ENCODE peak calls at places on chromosomes 1 and 21, in six cellular contexts. One of them, this sample, is unnamed.

GRCh38 chr21:45292399-45293213 is 4.9 kb upstream of the POFUT2 start:
- DNase-seq in esophagus squamous epithelium: no peak
- DNase-seq in tibial artery: peak
- DNase-seq in substantia nigra: peak
- DNase-seq in lower leg skin: no peak
- DNase-seq in germinal center: peak
- DNase-seq in this sample: peak

GRCh38 chr21:42079939-42080787 is 9.0 kb downstream of the UMODL1 start:
- DNase-seq in esophagus squamous epithelium: no peak
- DNase-seq in germinal center: no peak
- DNase-seq in lower leg skin: no peak
- DNase-seq in substantia nigra: no peak
- DNase-seq in tibial artery: no peak
- DNase-seq in this sample: no peak

GRCh38 chr1:38833146-38833545 is 26.4 kb downstream of the RRAGC start:
- DNase-seq in esophagus squamous epithelium: no peak
- DNase-seq in germinal center: no peak
- DNase-seq in substantia nigra: peak
- DNase-seq in tibial artery: no peak
- DNase-seq in lower leg skin: no peak
- DNase-seq in this sample: no peak

GRCh38 chr1:187762109-187762508 is 933.4 kb downstream of the PLA2G4A start:
- DNase-seq in germinal center: no peak
- DNase-seq in tibial artery: no peak
- DNase-seq in lower leg skin: no peak
- DNase-seq in esophagus squamous epithelium: no peak
- DNase-seq in substantia nigra: no peak
- DNase-seq in this sample: no peak

GRCh38 chr21:14482165-14482564 is 64.0 kb downstream of the SAMSN1 start:
- DNase-seq in substantia nigra: no peak
- DNase-seq in esophagus squamous epithelium: no peak
- DNase-seq in tibial artery: no peak
- DNase-seq in lower leg skin: peak
- DNase-seq in germinal center: no peak
- DNase-seq in this sample: no peak

GRCh38 chr1:204493145-204493881 is 1.3 kb downstream of the PIK3C2B start:
- DNase-seq in tibial artery: peak
- DNase-seq in lower leg skin: peak
- DNase-seq in esophagus squamous epithelium: no peak
- DNase-seq in germinal center: no peak
- DNase-seq in substantia nigra: no peak
- DNase-seq in this sample: no peak

GRCh38 chr1:94579876-94580294 is 38.3 kb upstream of the F3 start:
- DNase-seq in germinal center: no peak
- DNase-seq in esophagus squamous epithelium: no peak
- DNase-seq in lower leg skin: no peak
- DNase-seq in substantia nigra: no peak
- DNase-seq in tibial artery: no peak
- DNase-seq in this sample: peak

GRCh38 chr1:145545055-145545454 is 62.7 kb upstream of the GPR89A start:
- DNase-seq in esophagus squamous epithelium: no peak
- DNase-seq in germinal center: no peak
- DNase-seq in lower leg skin: no peak
- DNase-seq in substantia nigra: no peak
- DNase-seq in tibial artery: no peak
- DNase-seq in this sample: no peak

GRCh38 chr21:36478941-36479340 is 981 bp downstream of the CLDN14 start:
- DNase-seq in substantia nigra: no peak
- DNase-seq in lower leg skin: no peak
- DNase-seq in esophagus squamous epithelium: no peak
- DNase-seq in germinal center: no peak
- DNase-seq in tibial artery: no peak
- DNase-seq in this sample: peak

GRCh38 chr1:1760345-1760650 is 18.0 kb downstream of the NADK start:
- DNase-seq in tibial artery: no peak
- DNase-seq in esophagus squamous epithelium: no peak
- DNase-seq in germinal center: no peak
- DNase-seq in substantia nigra: no peak
- DNase-seq in lower leg skin: no peak
- DNase-seq in this sample: no peak

GRCh38 chr1:223716302-223716862 is 4.0 kb downstream of the CAPN2 start:
- DNase-seq in lower leg skin: no peak
- DNase-seq in tibial artery: no peak
- DNase-seq in substantia nigra: no peak
- DNase-seq in germinal center: no peak
- DNase-seq in esophagus squamous epithelium: no peak
- DNase-seq in this sample: no peak

GRCh38 chr1:26582836-26583460 is 53.4 kb downstream of the RPS6KA1 start:
- DNase-seq in tibial artery: peak
- DNase-seq in lower leg skin: no peak
- DNase-seq in germinal center: no peak
- DNase-seq in esophagus squamous epithelium: no peak
- DNase-seq in substantia nigra: no peak
- DNase-seq in this sample: no peak

GRCh38 chr1:155226910-155227260 is 18.4 kb downstream of the MTX1 start:
- DNase-seq in esophagus squamous epithelium: no peak
- DNase-seq in lower leg skin: no peak
- DNase-seq in tibial artery: peak
- DNase-seq in substantia nigra: peak
- DNase-seq in germinal center: peak
- DNase-seq in this sample: no peak

GRCh38 chr1:99465176-99465900 is 180.6 kb upstream of the PALMD start:
- DNase-seq in tibial artery: no peak
- DNase-seq in lower leg skin: no peak
- DNase-seq in esophagus squamous epithelium: no peak
- DNase-seq in germinal center: no peak
- DNase-seq in substantia nigra: no peak
- DNase-seq in this sample: no peak

GRCh38 chr1:84774674-84775548 is 84.7 kb upstream of the SSX2IP start:
- DNase-seq in substantia nigra: peak
- DNase-seq in lower leg skin: no peak
- DNase-seq in germinal center: no peak
- DNase-seq in esophagus squamous epithelium: no peak
- DNase-seq in tibial artery: no peak
- DNase-seq in this sample: no peak